ENCODE peak calls at places on chromosomes 12 and 14, in four cellular contexts. D is NCI-H146, U is NCI-H1436, W is GM18507. X is an unnamed sample.

GRCh38 chr14:24130380-24130716 is at the start of gene FITM1:
- DNase-seq in D (no peak), U (no peak), W (no peak), X (no peak)

GRCh38 chr12:22312336-22312735 is 22.2 kb downstream of the ST8SIA1 start:
- DNase-seq in D (no peak), U (no peak), W (no peak), X (no peak)

GRCh38 chr12:28583771-28584261 is 393.6 kb downstream of the CCDC91 start:
- DNase-seq in D (no peak), U (no peak), W (no peak), X (no peak)

GRCh38 chr12:29578070-29578469 is 80.6 kb upstream of the OVCH1 start:
- DNase-seq in D (no peak), U (no peak), W (no peak), X (no peak)

GRCh38 chr14:95295600-95296376 is 23.9 kb downstream of the CLMN start:
- DNase-seq in D (no peak), U (no peak), W (no peak), X (no peak)

GRCh38 chr12:11622774-11623375 is 26.6 kb upstream of the ETV6 start:
- DNase-seq in D (no peak), U (no peak), W (no peak), X (no peak)

GRCh38 chr12:68675098-68675842 is 11.5 kb upstream of the NUP107 start:
- DNase-seq in D (no peak), U (no peak), W (no peak), X (no peak)

GRCh38 chr14:93923586-93923985 is 3.6 kb upstream of the FAM181A start:
- DNase-seq in D (no peak), U (no peak), W (no peak), X (no peak)

GRCh38 chr12:16950041-16950677 is 344.2 kb upstream of the LMO3 start:
- DNase-seq in D (peak), U (no peak), W (no peak), X (no peak)

GRCh38 chr12:105538880-105539279 is 208.4 kb downstream of the C12orf75 start:
- DNase-seq in D (no peak), U (no peak), W (no peak), X (no peak)

GRCh38 chr12:93776581-93777018 is 99.4 kb downstream of the CRADD start:
- DNase-seq in D (no peak), U (no peak), W (no peak), X (no peak)

GRCh38 chr14:72715215-72715909 is 178.5 kb downstream of the DPF3 start:
- DNase-seq in D (no peak), U (no peak), W (no peak), X (no peak)

GRCh38 chr12:76790564-76791552 is 26.9 kb downstream of the ZDHHC17 start:
- DNase-seq in D (peak), U (peak), W (no peak), X (no peak)

X was measured in GM12892.